ENCODE peak calls at places on chromosomes 12 and 14, in five cellular contexts. S is BJ, B is dorsolateral prefrontal cortex, M is endothelial cell of umbilical vein, P is cardiac muscle cell. G is an unnamed sample.

GRCh38 chr12:79333144-79333543 is 357.6 kb downstream of the PAWR start:
- DNase-seq in S (no peak), B (no peak), M (no peak), P (no peak), G (no peak)

GRCh38 chr14:48937796-48938195 is 648.4 kb downstream of the RPS29 start:
- DNase-seq in S (no peak), B (no peak), M (peak), P (peak), G (no peak)

GRCh38 chr12:127280393-127281275 is 986.3 kb upstream of the TMEM132C start:
- DNase-seq in S (no peak), B (no peak), M (no peak), P (peak), G (peak)

GRCh38 chr12:50803230-50803629 is 39.3 kb downstream of the ATF1 start:
- DNase-seq in S (no peak), B (no peak), M (no peak), P (no peak), G (no peak)

GRCh38 chr14:100618763-100619320 is 31.6 kb upstream of the BEGAIN start:
- DNase-seq in S (no peak), B (peak), M (no peak), P (no peak), G (no peak)

GRCh38 chr14:92960706-92961566 is 38.0 kb downstream of the CHGA start:
- DNase-seq in S (no peak), B (no peak), M (no peak), P (peak), G (no peak)

GRCh38 chr14:73895939-73896338 is 9.3 kb downstream of the ZNF410 start:
- DNase-seq in S (no peak), B (no peak), M (no peak), P (no peak), G (no peak)

GRCh38 chr14:61551419-61551818 is 143.9 kb upstream of the HIF1A start:
- DNase-seq in S (no peak), B (no peak), M (no peak), P (no peak), G (no peak)

GRCh38 chr12:93896427-93896826 is 219.3 kb downstream of the CRADD start:
- DNase-seq in S (no peak), B (no peak), M (no peak), P (peak), G (no peak)

GRCh38 chr14:65260786-65261185 is 151.7 kb upstream of the FUT8 start:
- DNase-seq in S (no peak), B (no peak), M (no peak), P (peak), G (no peak)

GRCh38 chr12:110670161-110670701 is 18.7 kb downstream of the HVCN1 start:
- DNase-seq in S (no peak), B (no peak), M (no peak), P (no peak), G (no peak)

GRCh38 chr12:119363490-119363889 is 29.0 kb downstream of the CCDC60 start:
- DNase-seq in S (no peak), B (no peak), M (no peak), P (no peak), G (no peak)

GRCh38 chr14:69712637-69713088 is 54.3 kb upstream of the SRSF5 start:
- DNase-seq in S (no peak), B (no peak), M (peak), P (no peak), G (no peak)

GRCh38 chr14:100747021-100747586 is 20.4 kb downstream of the DLK1 start:
- DNase-seq in S (peak), B (no peak), M (no peak), P (peak), G (no peak)

GRCh38 chr12:109695961-109696461 is 17.6 kb upstream of the FAM222A start:
- DNase-seq in S (no peak), B (peak), M (no peak), P (no peak), G (no peak)

DNA sequence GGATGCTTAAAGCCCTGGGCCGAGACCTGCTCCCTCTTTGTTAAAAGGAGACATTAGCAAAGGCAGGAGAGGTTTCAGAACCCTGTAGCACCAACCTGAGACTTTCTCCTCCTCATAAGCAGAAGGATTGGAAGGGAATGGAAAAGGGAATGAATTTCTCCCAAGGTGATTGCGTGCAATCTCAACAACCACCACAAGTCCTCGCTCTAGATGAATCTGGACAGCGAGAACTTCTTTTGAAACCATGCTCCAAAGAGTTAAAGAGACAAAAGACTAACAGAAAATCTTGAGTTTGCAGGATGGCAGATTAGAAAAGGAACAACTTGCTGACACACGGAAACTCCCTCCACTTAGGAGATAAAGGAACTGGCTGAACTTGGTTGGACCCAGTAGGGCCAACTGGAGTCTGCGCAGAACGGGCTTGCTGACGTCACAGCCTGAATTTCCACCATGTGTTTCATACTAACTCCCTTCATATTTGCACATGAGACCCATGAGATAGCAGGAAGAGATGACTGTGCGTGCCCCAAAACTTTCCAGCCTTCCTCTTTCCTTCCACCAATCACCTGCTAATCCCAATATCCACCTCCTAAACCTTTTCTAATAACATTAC is 137.0 kb downstream of the PTPN11 start:
- DNase-seq in S (no peak), B (no peak), M (no peak), P (no peak), G (no peak)
- TF ChIP-seq CTCF in S (no peak), B (no peak), M (no peak), P (no peak), G (no peak)

DNA sequence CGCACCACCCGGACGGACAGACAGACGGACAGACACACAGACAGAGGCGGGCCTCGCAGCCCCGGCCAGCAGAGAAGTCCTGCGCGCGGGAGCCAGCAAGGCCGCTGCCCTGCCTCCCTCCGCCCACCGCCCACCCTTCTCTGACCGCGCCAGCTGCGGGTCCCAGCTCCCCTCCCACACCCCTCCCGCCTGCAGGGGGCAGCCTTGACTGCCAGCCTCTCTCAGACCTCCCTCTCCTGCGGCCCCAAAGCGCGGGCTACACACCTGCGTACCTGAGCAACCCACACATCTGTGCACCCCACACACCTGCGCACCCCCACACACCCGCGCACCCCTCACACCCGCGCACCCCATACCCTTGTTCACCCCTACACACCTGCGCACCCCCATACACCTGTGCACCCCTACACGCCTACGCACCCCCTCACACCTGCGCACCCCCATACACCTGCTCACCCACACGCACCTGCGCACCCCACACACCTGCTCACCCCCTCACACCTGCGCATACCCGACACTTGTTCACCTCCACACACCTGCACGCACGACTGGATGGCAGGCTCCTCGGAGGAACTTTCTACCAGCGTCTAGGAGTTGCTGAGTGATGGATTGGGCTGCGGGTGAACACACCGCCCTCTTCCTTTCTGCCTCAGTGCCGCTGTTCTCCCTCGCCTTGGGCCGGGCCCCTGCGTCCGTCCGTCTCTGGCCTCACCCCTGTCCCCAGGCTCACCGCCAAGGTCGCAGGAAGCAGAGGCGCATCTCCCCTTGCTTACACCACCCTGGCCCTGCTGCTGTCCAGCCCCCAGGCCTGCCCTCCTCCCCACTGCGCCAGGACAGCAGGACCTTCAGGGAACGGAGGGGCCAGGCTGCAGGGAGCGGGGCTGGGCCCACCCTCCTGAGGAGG is 20.8 kb upstream of the TMEM106C start:
- DNase-seq in S (no peak), B (no peak), M (no peak), P (peak), G (no peak)
- TF ChIP-seq CTCF in S (peak), B (no peak), M (peak), P (peak), G (no peak)

DNA sequence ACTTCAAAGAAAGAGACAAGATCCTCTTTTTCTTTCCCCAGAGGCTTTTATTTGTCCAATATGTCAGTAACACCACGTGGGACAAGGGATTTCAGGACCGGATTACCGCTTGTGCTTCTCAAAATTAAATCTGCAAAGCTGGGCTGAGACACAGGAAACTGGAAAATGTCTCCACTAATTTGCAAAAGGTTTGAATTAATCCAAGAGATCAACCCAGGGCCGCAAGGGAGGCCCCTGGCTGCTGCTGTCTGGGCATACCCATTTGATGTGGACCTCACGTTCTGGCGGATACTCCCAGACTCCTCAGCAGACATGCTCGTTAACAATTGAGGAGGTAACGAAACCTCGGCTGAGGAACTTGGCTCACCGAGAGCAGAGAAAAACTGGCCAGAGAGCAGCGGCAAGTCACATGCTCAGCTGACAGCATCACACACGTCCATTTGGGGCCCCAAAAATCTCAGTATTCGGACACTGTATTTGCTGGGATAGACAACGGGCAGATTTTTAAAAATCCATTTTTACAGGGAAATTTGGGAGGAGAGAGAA is 180.6 kb downstream of the SLC15A4 start:
- DNase-seq in S (no peak), B (no peak), M (no peak), P (no peak), G (no peak)
- TF ChIP-seq CTCF in S (no peak), B (no peak), M (no peak), P (no peak), G (no peak)

GRCh38 chr14:75453817-75454434 is 26.1 kb downstream of the JDP2 start:
- DNase-seq in S (no peak), B (no peak), M (no peak), P (no peak), G (no peak)
- TF ChIP-seq CTCF in S (no peak), B (no peak), M (no peak), P (no peak), G (no peak)

GRCh38 chr12:96652870-96653269 is 163.5 kb downstream of the CFAP54 start:
- DNase-seq in S (no peak), B (no peak), M (no peak), P (no peak), G (no peak)

DNA sequence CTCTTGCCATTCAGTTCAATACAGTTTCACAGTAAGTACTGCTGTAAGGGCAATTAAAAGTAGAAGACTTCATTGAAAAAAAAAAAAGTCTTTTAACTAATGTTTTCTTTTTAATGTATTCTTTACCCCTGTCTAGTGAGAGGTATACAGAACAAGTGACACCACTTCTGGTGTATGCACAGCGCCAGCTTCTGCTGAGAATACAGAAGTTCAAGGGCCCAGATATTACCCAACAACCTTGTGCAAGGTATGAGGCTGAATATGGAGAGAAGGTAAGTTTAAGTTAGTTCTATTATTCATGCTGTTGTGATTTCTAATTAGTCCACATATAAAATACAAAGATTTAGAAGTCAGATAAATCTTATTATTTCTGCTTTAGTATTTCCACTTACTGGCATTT is 168.7 kb downstream of the CFAP54 start:
- DNase-seq in S (no peak), B (no peak), M (no peak), P (no peak), G (no peak)
- TF ChIP-seq CTCF in S (no peak), B (no peak), M (no peak), P (no peak), G (no peak)

GRCh38 chr14:39433452-39433813 is 1.2 kb upstream of the FBXO33 start:
- DNase-seq in S (no peak), B (no peak), M (no peak), P (no peak), G (no peak)

GRCh38 chr14:39432179-39432618 is at the start of gene FBXO33:
- DNase-seq in S (peak), B (peak), M (peak), P (peak), G (peak)

GRCh38 chr14:39434401-39434800 is 2.2 kb upstream of the FBXO33 start:
- DNase-seq in S (no peak), B (no peak), M (no peak), P (no peak), G (no peak)

GRCh38 chr14:39431416-39432178 is 636 bp downstream of the FBXO33 start:
- DNase-seq in S (no peak), B (no peak), M (peak), P (peak), G (peak)

DNA sequence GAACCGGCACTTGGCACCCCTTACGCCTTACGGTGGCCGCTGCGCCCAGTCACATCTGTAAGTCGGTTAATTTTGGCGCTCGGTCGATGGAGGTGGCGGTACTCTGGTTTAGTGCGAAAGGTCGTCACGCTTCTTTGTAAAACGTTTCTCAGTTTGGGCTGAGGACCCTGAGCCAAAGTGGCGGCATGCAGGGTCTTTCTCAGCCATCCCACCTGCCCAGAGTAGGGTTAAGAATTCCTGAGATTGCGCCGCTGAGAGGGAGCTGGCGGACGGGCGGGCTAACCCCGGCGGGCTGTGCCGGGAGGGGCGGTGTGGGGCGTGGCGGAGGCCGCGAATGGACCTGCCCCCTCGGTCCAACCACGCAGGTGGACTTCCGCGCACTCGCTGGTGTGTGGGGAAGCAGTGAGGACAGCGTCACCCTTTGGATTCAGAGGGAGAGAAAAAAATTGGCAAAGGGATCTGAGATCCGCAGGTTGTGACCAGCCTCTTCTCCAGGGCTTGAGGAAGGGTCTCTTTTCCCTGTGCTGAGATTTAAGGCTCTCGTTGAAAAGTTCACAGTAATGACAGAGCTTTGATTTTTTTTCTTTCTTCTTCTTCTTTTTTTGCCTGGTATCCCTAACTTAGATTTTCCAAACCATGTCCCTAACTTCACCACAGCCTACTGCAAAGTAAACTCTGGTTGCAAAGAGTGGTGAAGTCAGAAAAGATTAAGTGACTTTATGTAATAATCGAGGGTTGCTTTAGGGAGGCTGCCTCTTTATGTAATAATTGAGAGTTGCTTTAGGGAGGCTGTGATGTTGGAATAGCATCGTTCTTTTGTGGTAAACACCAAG is 602 bp upstream of the FBXO33 start:
- DNase-seq in S (peak), B (no peak), M (peak), P (peak), G (peak)
- TF ChIP-seq CTCF in S (peak), B (no peak), M (no peak), P (no peak), G (no peak)

GRCh38 chr14:86457729-86458128 is 927.8 kb downstream of the FLRT2 start:
- DNase-seq in S (no peak), B (no peak), M (no peak), P (no peak), G (no peak)

GRCh38 chr14:86464386-86464785 is 934.4 kb downstream of the FLRT2 start:
- DNase-seq in S (no peak), B (no peak), M (no peak), P (no peak), G (no peak)

GRCh38 chr14:86462193-86462592 is 932.2 kb downstream of the FLRT2 start:
- DNase-seq in S (no peak), B (no peak), M (no peak), P (peak), G (no peak)
- TF ChIP-seq CTCF in S (peak), B (no peak), M (no peak), P (peak), G (peak)

DNA sequence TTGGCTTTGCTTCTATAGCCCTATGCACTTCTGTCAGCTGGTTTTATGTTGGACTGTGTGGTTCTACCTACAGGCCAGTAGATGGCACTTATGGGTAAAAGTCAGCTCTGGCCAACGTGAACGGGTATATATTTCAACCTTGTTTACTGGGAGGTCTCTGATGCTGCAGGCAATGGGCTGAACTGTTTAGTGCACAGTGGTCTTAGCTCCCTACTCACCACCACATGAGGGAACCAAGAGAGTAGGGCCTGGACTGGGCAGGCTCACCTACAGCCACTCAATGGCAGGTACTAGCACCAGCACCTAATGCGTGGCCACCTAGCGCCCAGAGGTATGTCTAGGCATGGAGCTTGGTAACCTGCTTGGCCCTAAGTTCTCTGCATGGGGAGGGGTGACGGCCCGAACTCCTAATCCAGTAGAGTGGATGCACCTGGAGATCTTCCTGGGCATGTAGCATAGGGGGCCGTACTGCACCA is 481.8 kb downstream of the TMEM117 start:
- DNase-seq in S (no peak), B (no peak), M (peak), P (peak), G (no peak)
- TF ChIP-seq CTCF in S (peak), B (peak), M (peak), P (peak), G (peak)

GRCh38 chr14:71591929-71592328 is 340.3 kb upstream of the RGS6 start:
- DNase-seq in S (no peak), B (no peak), M (peak), P (peak), G (no peak)
- TF ChIP-seq CTCF in S (no peak), B (no peak), M (no peak), P (no peak), G (no peak)

DNA sequence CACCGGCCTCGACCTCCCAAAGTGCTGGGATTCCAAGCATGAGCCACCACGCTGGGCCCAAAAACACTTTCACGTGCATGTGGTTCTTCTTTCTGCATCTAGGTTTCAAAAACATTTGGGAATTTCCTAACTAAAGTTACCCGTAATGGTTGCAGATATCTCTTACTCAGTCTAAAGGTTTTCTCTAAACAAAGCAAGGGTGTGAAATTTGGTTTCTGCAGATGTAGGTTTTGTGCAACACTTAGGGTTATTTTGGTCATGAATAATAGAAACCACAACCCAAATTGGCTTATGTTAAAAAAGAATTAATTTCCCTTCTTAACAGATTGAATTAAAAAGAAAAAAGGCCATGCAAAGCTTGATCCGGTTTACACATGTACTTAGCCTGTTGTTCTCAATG is 491.4 kb upstream of the FLRT2 start:
- DNase-seq in S (no peak), B (no peak), M (no peak), P (no peak), G (no peak)
- TF ChIP-seq CTCF in S (no peak), B (no peak), M (no peak), P (no peak), G (no peak)

G was measured in neural crest cell.